ENCODE peak calls at places on chromosomes 7 and 10, in five cellular contexts. O is tibial nerve, X is upper lobe of left lung, I is ovary, Y is transverse colon. P is an unnamed sample.

GRCh38 chr10:33134011-33134751 is 176.2 kb upstream of the ITGB1 start:
- DNase-seq in O (no peak), X (peak; percentile 94), I (no peak), Y (peak; percentile 72), P (no peak)

GRCh38 chr7:80791509-80791929 is 127.3 kb downstream of the SEMA3C start:
- DNase-seq in O (no peak), X (no peak), I (no peak), Y (no peak), P (no peak)

GRCh38 chr7:113402005-113402404 is 283.7 kb upstream of the SMIM30 start:
- DNase-seq in O (no peak), X (no peak), I (no peak), Y (no peak), P (no peak)

GRCh38 chr10:73871915-73872710 is 2.2 kb downstream of the CAMK2G start:
- DNase-seq in O (no peak), X (peak; percentile 73), I (no peak), Y (peak; percentile 79), P (no peak)

GRCh38 chr7:69105092-69105491 is 493.2 kb upstream of the AUTS2 start:
- DNase-seq in O (no peak), X (no peak), I (no peak), Y (no peak), P (no peak)

GRCh38 chr7:46932266-46932655 is 649.6 kb downstream of the TNS3 start:
- DNase-seq in O (no peak), X (no peak), I (no peak), Y (no peak), P (no peak)

GRCh38 chr7:101677421-101678137 is 48.5 kb upstream of the MYL10 start:
- DNase-seq in O (no peak), X (no peak), I (no peak), Y (no peak), P (no peak)

GRCh38 chr7:135204271-135204872 is 7.0 kb downstream of the WDR91 start:
- DNase-seq in O (no peak), X (no peak), I (no peak), Y (no peak), P (no peak)

GRCh38 chr7:150685219-150686029 is at the start of gene GIMAP2:
- DNase-seq in O (no peak), X (peak; percentile 29), I (no peak), Y (no peak), P (no peak)

GRCh38 chr7:2228921-2229320 is 3.8 kb downstream of the MAD1L1 start:
- DNase-seq in O (no peak), X (no peak), I (no peak), Y (no peak), P (no peak)

GRCh38 chr7:51158742-51159441 is 157.7 kb downstream of the COBL start:
- DNase-seq in O (no peak), X (no peak), I (no peak), Y (no peak), P (no peak)

GRCh38 chr10:49187044-49187484 is 1.1 kb downstream of the TMEM273 start:
- DNase-seq in O (no peak), X (peak; percentile 29), I (no peak), Y (no peak), P (peak; percentile 81)

GRCh38 chr10:23370106-23370505 is 25.5 kb upstream of the C10orf67 start:
- DNase-seq in O (no peak), X (no peak), I (no peak), Y (no peak), P (no peak)

GRCh38 chr10:21280037-21280436 is 245.4 kb downstream of the SKIDA1 start:
- DNase-seq in O (no peak), X (no peak), I (no peak), Y (no peak), P (no peak)

GRCh38 chr10:60757422-60757895 is 20.8 kb upstream of the CDK1 start:
- DNase-seq in O (no peak), X (no peak), I (no peak), Y (no peak), P (no peak)

GRCh38 chr7:111113263-111114017 is 22.5 kb downstream of the LRRN3 start:
- DNase-seq in O (no peak), X (no peak), I (no peak), Y (no peak), P (no peak)

GRCh38 chr10:103564799-103565365 is 71.4 kb downstream of the NEURL1 start:
- DNase-seq in O (no peak), X (no peak), I (no peak), Y (peak; percentile 40), P (no peak)

GRCh38 chr10:90930070-90930837 is 9.4 kb upstream of the ANKRD1 start:
- DNase-seq in O (no peak), X (no peak), I (peak; percentile 19), Y (no peak), P (no peak)

GRCh38 chr10:70619271-70620019 is 16.9 kb upstream of the PRF1 start:
- DNase-seq in O (no peak), X (no peak), I (no peak), Y (no peak), P (no peak)

GRCh38 chr7:129170373-129171021 is 17.9 kb upstream of the SMO start:
- DNase-seq in O (no peak), X (no peak), I (no peak), Y (no peak), P (no peak)

GRCh38 chr10:111126981-111127848 is 50.4 kb downstream of the ADRA2A start:
- DNase-seq in O (no peak), X (no peak), I (no peak), Y (no peak), P (no peak)

GRCh38 chr7:21504021-21504420 is 38.8 kb upstream of the DNAH11 start:
- DNase-seq in O (no peak), X (no peak), I (no peak), Y (no peak), P (no peak)

GRCh38 chr7:97024209-97025129 is at the start of gene DLX5:
- DNase-seq in O (no peak), X (no peak), I (no peak), Y (no peak), P (peak; percentile 89)

GRCh38 chr7:1169409-1170368 is 9.7 kb upstream of the ZFAND2A start:
- DNase-seq in O (peak; percentile 76), X (peak; percentile 92), I (peak; percentile 68), Y (peak; percentile 90), P (peak; percentile 95)

GRCh38 chr7:291302-292092 is 1.5 kb downstream of the FOXL3 start:
- DNase-seq in O (no peak), X (peak; percentile 52), I (no peak), Y (no peak), P (no peak)

GRCh38 chr10:100501423-100501822 is 18.2 kb downstream of the SEC31B start:
- DNase-seq in O (no peak), X (no peak), I (no peak), Y (no peak), P (no peak)

GRCh38 chr7:129574487-129574886 is 37.0 kb upstream of the NRF1 start:
- DNase-seq in O (no peak), X (no peak), I (no peak), Y (no peak), P (no peak)

DNA sequence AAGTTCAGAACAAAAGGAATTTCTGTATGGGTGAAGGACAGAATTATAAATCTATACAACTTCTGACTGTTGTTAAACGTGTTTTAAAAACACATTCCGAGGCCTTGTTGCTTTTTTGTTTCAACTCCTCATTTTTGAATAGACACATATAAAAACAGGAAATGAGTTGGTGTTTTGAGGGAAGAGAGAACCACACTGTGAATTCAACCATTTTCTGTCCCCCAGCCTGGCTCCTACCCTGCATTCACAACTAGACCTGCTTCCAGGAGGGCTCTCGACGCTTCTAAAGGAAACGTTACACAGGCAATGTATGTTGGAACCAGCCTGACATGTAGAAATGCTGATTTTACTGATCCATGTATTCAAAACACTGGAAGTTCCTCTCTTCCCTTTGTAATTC is 76.5 kb downstream of the OR13A1 start:
- DNase-seq in O (no peak), X (no peak), I (no peak), Y (no peak), P (no peak)
- TF ChIP-seq EP300 in O (no peak), X (no peak), I (no peak), Y (no peak), P (no peak)

DNA sequence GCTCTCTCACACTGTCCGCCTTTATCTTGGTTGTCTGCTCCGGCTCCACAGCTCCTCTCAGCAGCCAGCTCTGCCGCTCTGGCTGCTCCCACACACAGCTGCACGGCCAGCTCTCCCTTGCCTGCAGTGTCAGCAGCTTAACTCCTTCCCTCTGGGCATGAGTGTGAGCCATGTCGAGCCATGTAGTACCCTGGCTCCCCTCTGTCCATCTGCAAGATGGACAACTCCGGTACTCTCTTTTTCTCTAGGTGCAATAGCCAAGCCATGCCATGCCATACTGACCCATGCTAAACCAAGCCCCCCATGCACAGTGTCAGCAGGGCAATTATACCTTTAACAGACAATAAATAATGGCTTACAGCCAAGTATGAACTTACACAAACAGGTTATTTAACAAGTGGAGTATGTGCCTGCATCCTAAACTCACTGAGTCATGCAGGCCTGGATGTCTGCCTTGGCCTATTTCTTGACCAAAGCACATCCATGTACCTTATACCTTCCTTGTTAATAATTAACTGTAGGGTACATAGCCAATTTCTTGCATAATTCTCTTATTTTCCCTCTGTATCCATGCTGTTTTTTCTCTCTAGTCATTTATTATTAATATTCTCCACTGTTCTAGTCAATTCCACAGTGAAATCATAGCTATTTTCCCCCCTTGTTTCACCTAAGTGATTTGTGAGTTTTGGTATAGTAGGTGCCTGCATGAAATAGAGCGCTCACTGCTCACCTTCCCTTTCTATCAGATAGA is 170.9 kb downstream of the CDK14 start:
- DNase-seq in O (no peak), X (peak; percentile 58), I (peak; percentile 67), Y (peak; percentile 47), P (no peak)
- TF ChIP-seq EP300 in O (no peak), X (no peak), I (no peak), Y (no peak), P (no peak)

GRCh38 chr7:78146546-78146945 is 348.0 kb downstream of the PHTF2 start:
- DNase-seq in O (no peak), X (no peak), I (no peak), Y (no peak), P (no peak)

GRCh38 chr7:78153285-78153684 is 354.7 kb downstream of the PHTF2 start:
- DNase-seq in O (no peak), X (no peak), I (no peak), Y (no peak), P (no peak)

GRCh38 chr7:78148166-78148894 is 349.8 kb downstream of the PHTF2 start:
- DNase-seq in O (no peak), X (no peak), I (no peak), Y (no peak), P (no peak)

GRCh38 chr7:78151229-78151628 is 352.7 kb downstream of the PHTF2 start:
- DNase-seq in O (no peak), X (no peak), I (no peak), Y (no peak), P (no peak)

GRCh38 chr7:78149787-78150186 is 351.2 kb downstream of the PHTF2 start:
- DNase-seq in O (no peak), X (no peak), I (no peak), Y (no peak), P (no peak)
- TF ChIP-seq EP300 in O (no peak), X (no peak), I (no peak), Y (no peak), P (no peak)

DNA sequence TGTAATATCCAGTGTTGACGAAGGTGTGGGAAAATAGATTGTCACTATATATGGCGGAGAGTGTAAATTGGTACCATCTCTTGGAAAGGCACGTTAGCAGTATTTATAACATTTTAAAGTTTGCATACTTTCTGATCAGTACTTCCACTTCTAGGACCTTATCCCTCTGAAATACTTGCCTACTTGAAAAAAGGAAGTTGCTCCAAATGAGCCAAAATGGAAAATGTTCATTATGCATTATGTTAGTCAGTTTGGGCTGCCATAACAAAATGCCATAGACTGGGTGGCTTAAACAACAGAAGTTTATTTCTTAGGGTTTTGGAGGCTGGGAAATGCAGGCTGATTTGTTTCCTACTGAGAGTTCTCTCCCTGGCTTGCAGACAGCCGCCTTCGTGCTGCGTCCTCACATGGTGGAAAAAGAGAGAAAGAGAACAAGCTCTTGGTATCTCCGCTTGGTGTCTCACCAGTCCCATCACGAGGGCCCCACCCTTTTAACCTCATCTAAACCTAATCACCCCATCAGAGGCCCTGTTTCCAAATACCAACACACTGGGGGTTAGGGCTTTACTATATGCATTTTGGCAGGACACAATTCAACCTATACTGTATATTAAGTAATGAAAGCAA is 6.9 kb downstream of the SNX10 start:
- DNase-seq in O (no peak), X (peak; percentile 19), I (no peak), Y (no peak), P (no peak)
- TF ChIP-seq EP300 in O (no peak), X (no peak), I (no peak), Y (no peak), P (no peak)

P was measured in esophagus muscularis mucosa.